ENCODE peak calls at places on chromosomes 2 and 18, in eight cellular contexts. One of them, this sample, is unnamed.

GRCh38 chr2:9207641-9208301 is 1.2 kb downstream of the ASAP2 start:
- DNase-seq in lower leg skin: no peak
- DNase-seq in body of pancreas: peak
- DNase-seq in A549: peak
- DNase-seq in HepG2: no peak
- DNase-seq in IMR-90: no peak
- DNase-seq in HCT116: no peak
- DNase-seq in ovary: peak
- DNase-seq in this sample: no peak

GRCh38 chr2:31539505-31539904 is 41.2 kb downstream of the SRD5A2 start:
- DNase-seq in HCT116: no peak
- DNase-seq in HepG2: no peak
- DNase-seq in IMR-90: no peak
- DNase-seq in body of pancreas: no peak
- DNase-seq in A549: no peak
- DNase-seq in lower leg skin: no peak
- DNase-seq in ovary: no peak
- DNase-seq in this sample: no peak

GRCh38 chr2:3222636-3223035 is 155.0 kb downstream of the EIPR1 start:
- DNase-seq in ovary: no peak
- DNase-seq in A549: no peak
- DNase-seq in lower leg skin: no peak
- DNase-seq in HCT116: no peak
- DNase-seq in HepG2: no peak
- DNase-seq in body of pancreas: no peak
- DNase-seq in IMR-90: no peak
- DNase-seq in this sample: no peak

GRCh38 chr2:147197754-147198153 is 647.1 kb upstream of the ACVR2A start:
- DNase-seq in ovary: no peak
- DNase-seq in IMR-90: no peak
- DNase-seq in HCT116: no peak
- DNase-seq in lower leg skin: no peak
- DNase-seq in body of pancreas: no peak
- DNase-seq in A549: no peak
- DNase-seq in HepG2: no peak
- DNase-seq in this sample: no peak

GRCh38 chr2:65316072-65316471 is 88.4 kb downstream of the ACTR2 start:
- DNase-seq in lower leg skin: peak
- DNase-seq in HepG2: no peak
- DNase-seq in body of pancreas: peak
- DNase-seq in IMR-90: peak
- DNase-seq in ovary: peak
- DNase-seq in HCT116: no peak
- DNase-seq in A549: no peak
- DNase-seq in this sample: peak

GRCh38 chr2:209458018-209458979 is 34.5 kb downstream of the MAP2 start:
- DNase-seq in IMR-90: no peak
- DNase-seq in lower leg skin: no peak
- DNase-seq in ovary: no peak
- DNase-seq in A549: no peak
- DNase-seq in HepG2: no peak
- DNase-seq in HCT116: no peak
- DNase-seq in body of pancreas: no peak
- DNase-seq in this sample: no peak

GRCh38 chr2:172710584-172711024 is 25.0 kb upstream of the RAPGEF4 start:
- DNase-seq in body of pancreas: peak
- DNase-seq in HepG2: peak
- DNase-seq in ovary: peak
- DNase-seq in HCT116: no peak
- DNase-seq in lower leg skin: no peak
- DNase-seq in IMR-90: peak
- DNase-seq in A549: peak
- DNase-seq in this sample: peak

GRCh38 chr2:192749606-192750200 is 555.0 kb upstream of the TMEFF2 start:
- DNase-seq in IMR-90: no peak
- DNase-seq in A549: no peak
- DNase-seq in HCT116: peak
- DNase-seq in ovary: no peak
- DNase-seq in HepG2: peak
- DNase-seq in body of pancreas: no peak
- DNase-seq in lower leg skin: no peak
- DNase-seq in this sample: no peak

GRCh38 chr2:232890896-232891601 is 21.0 kb downstream of the SNORC start:
- DNase-seq in lower leg skin: no peak
- DNase-seq in A549: no peak
- DNase-seq in IMR-90: peak
- DNase-seq in ovary: peak
- DNase-seq in body of pancreas: peak
- DNase-seq in HepG2: no peak
- DNase-seq in HCT116: peak
- DNase-seq in this sample: no peak

GRCh38 chr2:98522854-98523253 is 78.2 kb downstream of the INPP4A start:
- DNase-seq in HCT116: no peak
- DNase-seq in body of pancreas: no peak
- DNase-seq in ovary: no peak
- DNase-seq in HepG2: no peak
- DNase-seq in IMR-90: peak
- DNase-seq in lower leg skin: no peak
- DNase-seq in A549: no peak
- DNase-seq in this sample: no peak

GRCh38 chr18:23828426-23828825 is 139.2 kb downstream of the LAMA3 start:
- DNase-seq in HCT116: peak
- DNase-seq in lower leg skin: no peak
- DNase-seq in body of pancreas: no peak
- DNase-seq in ovary: no peak
- DNase-seq in HepG2: peak
- DNase-seq in IMR-90: peak
- DNase-seq in A549: peak
- DNase-seq in this sample: no peak

GRCh38 chr2:46482490-46482889 is 3.1 kb downstream of the TMEM247 start:
- DNase-seq in IMR-90: no peak
- DNase-seq in body of pancreas: no peak
- DNase-seq in ovary: no peak
- DNase-seq in HepG2: no peak
- DNase-seq in A549: no peak
- DNase-seq in HCT116: no peak
- DNase-seq in lower leg skin: no peak
- DNase-seq in this sample: no peak

GRCh38 chr2:60560734-60561649 is 7.5 kb upstream of the BCL11A start:
- DNase-seq in HepG2: peak
- DNase-seq in lower leg skin: no peak
- DNase-seq in A549: no peak
- DNase-seq in body of pancreas: no peak
- DNase-seq in ovary: no peak
- DNase-seq in HCT116: no peak
- DNase-seq in IMR-90: no peak
- DNase-seq in this sample: no peak

GRCh38 chr2:120877409-120877808 is 141.7 kb downstream of the GLI2 start:
- DNase-seq in HCT116: no peak
- DNase-seq in IMR-90: no peak
- DNase-seq in HepG2: no peak
- DNase-seq in ovary: no peak
- DNase-seq in A549: no peak
- DNase-seq in lower leg skin: no peak
- DNase-seq in body of pancreas: no peak
- DNase-seq in this sample: no peak

GRCh38 chr2:226115102-226115831 is 684.4 kb downstream of the IRS1 start:
- DNase-seq in HepG2: peak
- DNase-seq in HCT116: peak
- DNase-seq in body of pancreas: no peak
- DNase-seq in IMR-90: peak
- DNase-seq in lower leg skin: no peak
- DNase-seq in ovary: no peak
- DNase-seq in A549: peak
- DNase-seq in this sample: no peak

GRCh38 chr2:27442282-27442980 is at the start of gene KRTCAP3:
- DNase-seq in A549: no peak
- DNase-seq in ovary: peak
- DNase-seq in IMR-90: no peak
- DNase-seq in body of pancreas: peak
- DNase-seq in HCT116: peak
- DNase-seq in lower leg skin: peak
- DNase-seq in HepG2: no peak
- DNase-seq in this sample: no peak
- TF ChIP-seq POLR2A in A549: no peak
- TF ChIP-seq POLR2A in ovary: no peak
- TF ChIP-seq POLR2A in IMR-90: no peak
- TF ChIP-seq POLR2A in body of pancreas: peak
- TF ChIP-seq POLR2A in HCT116: peak
- TF ChIP-seq POLR2A in lower leg skin: no peak
- TF ChIP-seq POLR2A in HepG2: peak
- TF ChIP-seq POLR2A in this sample: no peak

DNA sequence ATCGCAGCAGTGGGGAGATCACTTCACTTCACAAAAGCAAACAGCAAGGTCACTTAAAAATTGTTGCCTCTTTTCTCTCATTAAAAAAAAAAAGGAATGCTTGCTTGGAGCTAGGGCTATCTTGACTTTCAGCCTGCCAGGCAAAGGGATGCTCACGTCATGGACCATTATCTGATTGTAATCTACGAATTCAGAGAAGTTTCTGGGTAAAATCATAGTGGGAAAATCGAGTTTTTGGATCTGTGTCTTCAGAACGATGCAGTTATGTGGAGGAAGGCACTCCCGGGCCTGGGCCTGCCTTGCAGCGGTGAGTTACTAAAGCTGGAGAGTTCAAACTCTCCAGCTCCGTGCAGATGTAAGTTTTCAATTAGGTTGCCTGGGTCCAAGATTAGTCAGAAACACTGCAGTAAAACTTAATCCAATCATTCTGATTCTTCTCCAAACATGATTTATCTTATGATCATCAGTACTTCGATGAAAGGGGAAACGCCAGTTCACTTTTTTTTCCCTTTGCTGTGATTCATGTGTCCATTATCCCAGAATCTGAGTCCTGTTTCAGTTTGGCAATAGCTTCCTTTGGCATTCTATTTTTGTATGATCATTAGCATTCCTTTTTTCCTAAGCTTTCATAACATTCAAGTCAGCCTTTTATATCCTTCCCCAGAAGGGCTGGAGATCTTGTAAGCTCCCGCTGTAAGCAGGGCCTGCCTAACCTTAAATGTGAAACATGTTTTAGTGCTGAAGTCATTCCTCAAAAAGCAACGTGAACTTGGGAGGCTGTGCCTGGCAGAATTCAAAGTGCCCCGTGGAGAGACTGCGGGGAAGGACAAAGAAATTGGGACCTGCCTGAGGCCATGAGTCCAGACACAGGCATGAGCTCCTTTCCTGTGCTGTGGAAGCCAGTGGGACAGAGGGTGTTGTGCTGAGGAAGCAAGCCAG is 119.3 kb upstream of the TWIST2 start:
- DNase-seq in HCT116: no peak
- DNase-seq in HepG2: no peak
- DNase-seq in A549: no peak
- DNase-seq in ovary: peak
- DNase-seq in lower leg skin: peak
- DNase-seq in IMR-90: peak
- DNase-seq in body of pancreas: no peak
- DNase-seq in this sample: no peak
- H3K4me3 ChIP-seq in HCT116: no peak
- H3K4me3 ChIP-seq in HepG2: no peak
- H3K4me3 ChIP-seq in A549: no peak
- H3K4me3 ChIP-seq in ovary: no peak
- H3K4me3 ChIP-seq in lower leg skin: no peak
- H3K4me3 ChIP-seq in IMR-90: no peak
- H3K4me3 ChIP-seq in body of pancreas: no peak
- H3K4me3 ChIP-seq in this sample: no peak

DNA sequence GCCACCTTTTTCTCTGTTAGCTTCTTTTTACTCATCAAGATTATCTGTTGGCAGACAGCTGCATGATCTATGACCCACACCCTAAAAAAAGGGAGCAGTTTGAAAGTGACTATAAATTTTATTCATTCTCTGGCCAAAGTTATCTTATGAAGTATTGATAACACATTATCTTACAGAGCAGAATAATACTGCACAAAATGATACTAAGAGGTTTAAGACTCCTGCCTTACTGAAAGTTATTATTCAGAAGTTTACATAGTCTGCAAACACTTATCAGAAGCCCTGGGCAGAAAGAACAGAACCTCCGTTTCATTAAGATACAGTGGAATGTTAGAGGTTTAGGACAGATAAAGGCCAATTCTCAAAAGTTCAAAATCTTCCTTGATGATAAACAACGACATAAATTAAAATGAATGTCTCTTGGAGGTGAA is 78.2 kb downstream of the ZEB2 start:
- DNase-seq in HepG2: no peak
- DNase-seq in IMR-90: no peak
- DNase-seq in ovary: no peak
- DNase-seq in body of pancreas: no peak
- DNase-seq in lower leg skin: no peak
- DNase-seq in A549: no peak
- DNase-seq in HCT116: no peak
- DNase-seq in this sample: no peak
- TF ChIP-seq POLR2A in HepG2: no peak
- TF ChIP-seq POLR2A in IMR-90: no peak
- TF ChIP-seq POLR2A in ovary: no peak
- TF ChIP-seq POLR2A in body of pancreas: no peak
- TF ChIP-seq POLR2A in lower leg skin: no peak
- TF ChIP-seq POLR2A in A549: no peak
- TF ChIP-seq POLR2A in HCT116: no peak
- TF ChIP-seq POLR2A in this sample: no peak

GRCh38 chr18:10141559-10141958 is 227.7 kb downstream of the VAPA start:
- DNase-seq in lower leg skin: no peak
- DNase-seq in A549: peak
- DNase-seq in ovary: no peak
- DNase-seq in HepG2: no peak
- DNase-seq in HCT116: no peak
- DNase-seq in IMR-90: no peak
- DNase-seq in body of pancreas: peak
- DNase-seq in this sample: no peak

GRCh38 chr18:10140461-10140911 is 226.7 kb downstream of the VAPA start:
- DNase-seq in body of pancreas: no peak
- DNase-seq in IMR-90: peak
- DNase-seq in ovary: no peak
- DNase-seq in HepG2: no peak
- DNase-seq in lower leg skin: no peak
- DNase-seq in HCT116: no peak
- DNase-seq in A549: peak
- DNase-seq in this sample: no peak

GRCh38 chr18:10142056-10142455 is 228.2 kb downstream of the VAPA start:
- DNase-seq in HCT116: no peak
- DNase-seq in HepG2: no peak
- DNase-seq in A549: no peak
- DNase-seq in lower leg skin: no peak
- DNase-seq in ovary: no peak
- DNase-seq in IMR-90: no peak
- DNase-seq in body of pancreas: no peak
- DNase-seq in this sample: no peak

GRCh38 chr18:10139783-10140410 is 226.1 kb downstream of the VAPA start:
- DNase-seq in HCT116: no peak
- DNase-seq in ovary: no peak
- DNase-seq in lower leg skin: no peak
- DNase-seq in A549: peak
- DNase-seq in HepG2: no peak
- DNase-seq in IMR-90: peak
- DNase-seq in body of pancreas: no peak
- DNase-seq in this sample: no peak

DNA sequence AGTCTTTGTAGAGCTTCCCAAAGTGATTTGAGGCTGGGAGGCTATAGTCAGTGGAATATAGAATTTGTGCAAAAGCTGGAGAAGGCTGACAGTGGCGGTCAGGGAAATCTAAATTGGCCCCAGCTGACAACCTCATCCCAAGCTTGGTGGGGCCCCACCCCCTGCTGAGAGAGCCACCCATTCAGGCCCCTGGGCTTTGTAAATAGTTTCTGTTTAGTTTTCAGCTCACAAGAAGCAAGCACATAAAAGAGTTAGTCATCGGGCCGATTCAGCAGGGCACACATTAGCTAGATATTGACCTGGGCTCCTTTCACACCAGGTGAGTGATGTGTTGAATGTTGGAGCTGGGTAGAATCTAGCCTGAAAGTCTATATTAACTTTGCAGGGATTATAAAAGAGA is 227.1 kb downstream of the VAPA start:
- DNase-seq in ovary: no peak
- DNase-seq in IMR-90: peak
- DNase-seq in body of pancreas: peak
- DNase-seq in A549: peak
- DNase-seq in lower leg skin: no peak
- DNase-seq in HCT116: no peak
- DNase-seq in HepG2: peak
- DNase-seq in this sample: no peak
- H3K4me3 ChIP-seq in ovary: no peak
- H3K4me3 ChIP-seq in IMR-90: no peak
- H3K4me3 ChIP-seq in body of pancreas: no peak
- H3K4me3 ChIP-seq in A549: no peak
- H3K4me3 ChIP-seq in lower leg skin: no peak
- H3K4me3 ChIP-seq in HCT116: no peak
- H3K4me3 ChIP-seq in HepG2: no peak
- H3K4me3 ChIP-seq in this sample: no peak

This sample was measured in heart left ventricle.